ENCODE peak calls at places on chromosomes 6 and 20, in eight cellular contexts. One of them, this sample, is unnamed.

GRCh38 chr20:21719592-21720214 is 14.2 kb downstream of the PAX1 start:
- DNase-seq in body of pancreas: peak
- DNase-seq in heart left ventricle: no peak
- DNase-seq in esophagus muscularis mucosa: peak
- DNase-seq in DND-41: peak
- DNase-seq in uterus: no peak
- DNase-seq in lung: peak
- DNase-seq in cardiac muscle cell: peak
- DNase-seq in this sample: no peak

GRCh38 chr6:128271011-128271410 is 249.4 kb downstream of the PTPRK start:
- DNase-seq in DND-41: no peak
- DNase-seq in uterus: no peak
- DNase-seq in heart left ventricle: no peak
- DNase-seq in lung: no peak
- DNase-seq in cardiac muscle cell: no peak
- DNase-seq in body of pancreas: no peak
- DNase-seq in esophagus muscularis mucosa: no peak
- DNase-seq in this sample: no peak

GRCh38 chr6:118787746-118788419 is 106.1 kb upstream of the ASF1A start:
- DNase-seq in uterus: no peak
- DNase-seq in heart left ventricle: peak
- DNase-seq in cardiac muscle cell: no peak
- DNase-seq in DND-41: peak
- DNase-seq in lung: no peak
- DNase-seq in esophagus muscularis mucosa: no peak
- DNase-seq in body of pancreas: no peak
- DNase-seq in this sample: no peak

GRCh38 chr6:81606965-81607381 is 145.5 kb downstream of the TENT5A start:
- DNase-seq in body of pancreas: no peak
- DNase-seq in esophagus muscularis mucosa: no peak
- DNase-seq in uterus: no peak
- DNase-seq in DND-41: no peak
- DNase-seq in heart left ventricle: no peak
- DNase-seq in cardiac muscle cell: no peak
- DNase-seq in lung: no peak
- DNase-seq in this sample: no peak

GRCh38 chr6:111027219-111027618 is 45.4 kb downstream of the RPF2 start:
- DNase-seq in DND-41: no peak
- DNase-seq in body of pancreas: no peak
- DNase-seq in esophagus muscularis mucosa: peak
- DNase-seq in heart left ventricle: no peak
- DNase-seq in lung: no peak
- DNase-seq in uterus: no peak
- DNase-seq in cardiac muscle cell: no peak
- DNase-seq in this sample: no peak

GRCh38 chr6:14758421-14759043 is 487.3 kb upstream of the JARID2 start:
- DNase-seq in heart left ventricle: no peak
- DNase-seq in DND-41: no peak
- DNase-seq in cardiac muscle cell: no peak
- DNase-seq in uterus: no peak
- DNase-seq in body of pancreas: no peak
- DNase-seq in lung: no peak
- DNase-seq in esophagus muscularis mucosa: no peak
- DNase-seq in this sample: no peak

GRCh38 chr20:25285856-25286798 is 38.2 kb downstream of the PYGB start:
- DNase-seq in cardiac muscle cell: no peak
- DNase-seq in esophagus muscularis mucosa: no peak
- DNase-seq in body of pancreas: peak
- DNase-seq in DND-41: no peak
- DNase-seq in uterus: peak
- DNase-seq in lung: no peak
- DNase-seq in heart left ventricle: peak
- DNase-seq in this sample: peak

GRCh38 chr6:101747711-101748110 is 354.2 kb downstream of the GRIK2 start:
- DNase-seq in body of pancreas: no peak
- DNase-seq in DND-41: no peak
- DNase-seq in cardiac muscle cell: no peak
- DNase-seq in lung: no peak
- DNase-seq in heart left ventricle: no peak
- DNase-seq in esophagus muscularis mucosa: no peak
- DNase-seq in uterus: no peak
- DNase-seq in this sample: no peak

GRCh38 chr6:46932526-46932925 is 10.8 kb upstream of the ADGRF5 start:
- DNase-seq in cardiac muscle cell: no peak
- DNase-seq in lung: no peak
- DNase-seq in esophagus muscularis mucosa: no peak
- DNase-seq in body of pancreas: no peak
- DNase-seq in uterus: no peak
- DNase-seq in heart left ventricle: no peak
- DNase-seq in DND-41: no peak
- DNase-seq in this sample: no peak

GRCh38 chr6:90217621-90218496 is 78.8 kb downstream of the BACH2 start:
- DNase-seq in esophagus muscularis mucosa: peak
- DNase-seq in lung: peak
- DNase-seq in body of pancreas: peak
- DNase-seq in cardiac muscle cell: peak
- DNase-seq in DND-41: peak
- DNase-seq in heart left ventricle: no peak
- DNase-seq in uterus: no peak
- DNase-seq in this sample: no peak
- H3K4me3 ChIP-seq in esophagus muscularis mucosa: peak
- H3K4me3 ChIP-seq in lung: no peak
- H3K4me3 ChIP-seq in body of pancreas: no peak
- H3K4me3 ChIP-seq in cardiac muscle cell: no peak
- H3K4me3 ChIP-seq in DND-41: no peak
- H3K4me3 ChIP-seq in heart left ventricle: peak
- H3K4me3 ChIP-seq in uterus: peak
- H3K4me3 ChIP-seq in this sample: no peak

GRCh38 chr6:3813150-3813780 is 35.9 kb upstream of the FAM50B start:
- DNase-seq in uterus: peak
- DNase-seq in esophagus muscularis mucosa: no peak
- DNase-seq in heart left ventricle: peak
- DNase-seq in cardiac muscle cell: no peak
- DNase-seq in body of pancreas: no peak
- DNase-seq in lung: peak
- DNase-seq in DND-41: no peak
- DNase-seq in this sample: peak
- H3K4me3 ChIP-seq in uterus: no peak
- H3K4me3 ChIP-seq in esophagus muscularis mucosa: no peak
- H3K4me3 ChIP-seq in heart left ventricle: no peak
- H3K4me3 ChIP-seq in cardiac muscle cell: no peak
- H3K4me3 ChIP-seq in body of pancreas: no peak
- H3K4me3 ChIP-seq in lung: no peak
- H3K4me3 ChIP-seq in DND-41: no peak
- H3K4me3 ChIP-seq in this sample: no peak

GRCh38 chr6:16236009-16236501 is 2.3 kb upstream of the GMPR start:
- DNase-seq in DND-41: no peak
- DNase-seq in esophagus muscularis mucosa: no peak
- DNase-seq in lung: no peak
- DNase-seq in uterus: no peak
- DNase-seq in cardiac muscle cell: no peak
- DNase-seq in body of pancreas: no peak
- DNase-seq in heart left ventricle: no peak
- DNase-seq in this sample: no peak
- H3K4me3 ChIP-seq in DND-41: no peak
- H3K4me3 ChIP-seq in esophagus muscularis mucosa: peak
- H3K4me3 ChIP-seq in lung: no peak
- H3K4me3 ChIP-seq in uterus: peak
- H3K4me3 ChIP-seq in cardiac muscle cell: no peak
- H3K4me3 ChIP-seq in body of pancreas: no peak
- H3K4me3 ChIP-seq in heart left ventricle: peak
- H3K4me3 ChIP-seq in this sample: no peak

GRCh38 chr20:47389867-47390347 is 33.4 kb upstream of the ZMYND8 start:
- DNase-seq in lung: no peak
- DNase-seq in uterus: no peak
- DNase-seq in body of pancreas: no peak
- DNase-seq in esophagus muscularis mucosa: no peak
- DNase-seq in DND-41: no peak
- DNase-seq in heart left ventricle: no peak
- DNase-seq in cardiac muscle cell: no peak
- DNase-seq in this sample: no peak

GRCh38 chr20:47392015-47392720 is 35.7 kb upstream of the ZMYND8 start:
- DNase-seq in lung: peak
- DNase-seq in esophagus muscularis mucosa: no peak
- DNase-seq in DND-41: no peak
- DNase-seq in uterus: no peak
- DNase-seq in body of pancreas: no peak
- DNase-seq in heart left ventricle: no peak
- DNase-seq in cardiac muscle cell: no peak
- DNase-seq in this sample: no peak

GRCh38 chr20:47396762-47397476 is 40.4 kb upstream of the ZMYND8 start:
- DNase-seq in DND-41: no peak
- DNase-seq in lung: no peak
- DNase-seq in body of pancreas: peak
- DNase-seq in heart left ventricle: no peak
- DNase-seq in uterus: no peak
- DNase-seq in cardiac muscle cell: no peak
- DNase-seq in esophagus muscularis mucosa: no peak
- DNase-seq in this sample: no peak

GRCh38 chr20:47391276-47392010 is 34.9 kb upstream of the ZMYND8 start:
- DNase-seq in esophagus muscularis mucosa: no peak
- DNase-seq in uterus: no peak
- DNase-seq in DND-41: no peak
- DNase-seq in heart left ventricle: no peak
- DNase-seq in cardiac muscle cell: no peak
- DNase-seq in body of pancreas: no peak
- DNase-seq in lung: no peak
- DNase-seq in this sample: no peak

DNA sequence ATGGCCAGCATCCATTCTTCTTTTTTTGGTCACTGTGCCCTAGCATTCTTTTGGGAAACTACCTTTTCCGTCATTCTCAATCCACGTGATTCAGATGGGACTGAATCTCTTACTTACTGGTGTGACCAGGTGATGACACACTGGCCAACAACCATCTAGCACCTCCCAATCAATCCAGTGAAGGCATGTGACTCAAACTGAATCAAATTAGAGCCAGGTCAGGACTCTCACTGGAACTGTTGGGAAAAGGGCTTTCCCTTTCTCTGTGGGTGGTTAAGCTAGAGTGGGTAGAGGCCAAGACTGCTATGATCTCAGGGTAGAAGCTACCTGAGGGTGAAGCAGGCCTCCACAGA is 36.2 kb upstream of the ZMYND8 start:
- DNase-seq in esophagus muscularis mucosa: no peak
- DNase-seq in body of pancreas: no peak
- DNase-seq in lung: no peak
- DNase-seq in heart left ventricle: no peak
- DNase-seq in cardiac muscle cell: no peak
- DNase-seq in DND-41: no peak
- DNase-seq in uterus: no peak
- DNase-seq in this sample: no peak
- H3K4me3 ChIP-seq in esophagus muscularis mucosa: no peak
- H3K4me3 ChIP-seq in body of pancreas: no peak
- H3K4me3 ChIP-seq in lung: no peak
- H3K4me3 ChIP-seq in heart left ventricle: no peak
- H3K4me3 ChIP-seq in cardiac muscle cell: no peak
- H3K4me3 ChIP-seq in DND-41: no peak
- H3K4me3 ChIP-seq in uterus: no peak
- H3K4me3 ChIP-seq in this sample: no peak

DNA sequence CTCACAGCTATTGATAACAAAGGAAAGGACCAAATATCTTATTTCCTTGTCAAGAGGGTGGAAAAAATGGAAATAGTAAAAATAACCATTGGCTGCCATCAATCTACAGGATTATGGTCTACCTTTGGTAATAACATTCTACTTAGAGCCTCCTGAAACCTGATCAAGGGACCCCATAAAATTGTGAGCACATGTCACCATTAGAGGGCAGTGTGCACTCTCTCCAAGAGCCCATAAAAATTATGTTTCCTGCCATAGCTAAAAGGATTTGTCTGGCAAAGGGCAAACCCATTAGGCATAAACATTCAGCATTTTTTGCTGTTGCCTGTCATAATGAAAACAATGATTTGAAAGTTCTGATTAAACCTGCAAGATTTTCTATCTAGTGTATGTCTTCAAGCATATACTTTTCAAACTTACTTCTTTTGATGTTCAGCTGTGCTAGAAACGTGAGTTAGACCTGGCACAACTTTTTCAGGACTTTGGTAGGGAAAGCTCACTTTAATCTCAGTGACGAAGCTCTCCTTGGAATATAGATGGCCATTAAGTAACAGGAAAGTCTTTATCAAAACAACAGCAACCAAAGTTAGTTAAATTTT is 120.7 kb upstream of the ZFP64 start:
- DNase-seq in esophagus muscularis mucosa: no peak
- DNase-seq in uterus: peak
- DNase-seq in DND-41: peak
- DNase-seq in lung: peak
- DNase-seq in body of pancreas: peak
- DNase-seq in cardiac muscle cell: peak
- DNase-seq in heart left ventricle: peak
- DNase-seq in this sample: no peak
- H3K4me3 ChIP-seq in esophagus muscularis mucosa: no peak
- H3K4me3 ChIP-seq in uterus: no peak
- H3K4me3 ChIP-seq in DND-41: no peak
- H3K4me3 ChIP-seq in lung: no peak
- H3K4me3 ChIP-seq in body of pancreas: no peak
- H3K4me3 ChIP-seq in cardiac muscle cell: no peak
- H3K4me3 ChIP-seq in heart left ventricle: no peak
- H3K4me3 ChIP-seq in this sample: no peak

DNA sequence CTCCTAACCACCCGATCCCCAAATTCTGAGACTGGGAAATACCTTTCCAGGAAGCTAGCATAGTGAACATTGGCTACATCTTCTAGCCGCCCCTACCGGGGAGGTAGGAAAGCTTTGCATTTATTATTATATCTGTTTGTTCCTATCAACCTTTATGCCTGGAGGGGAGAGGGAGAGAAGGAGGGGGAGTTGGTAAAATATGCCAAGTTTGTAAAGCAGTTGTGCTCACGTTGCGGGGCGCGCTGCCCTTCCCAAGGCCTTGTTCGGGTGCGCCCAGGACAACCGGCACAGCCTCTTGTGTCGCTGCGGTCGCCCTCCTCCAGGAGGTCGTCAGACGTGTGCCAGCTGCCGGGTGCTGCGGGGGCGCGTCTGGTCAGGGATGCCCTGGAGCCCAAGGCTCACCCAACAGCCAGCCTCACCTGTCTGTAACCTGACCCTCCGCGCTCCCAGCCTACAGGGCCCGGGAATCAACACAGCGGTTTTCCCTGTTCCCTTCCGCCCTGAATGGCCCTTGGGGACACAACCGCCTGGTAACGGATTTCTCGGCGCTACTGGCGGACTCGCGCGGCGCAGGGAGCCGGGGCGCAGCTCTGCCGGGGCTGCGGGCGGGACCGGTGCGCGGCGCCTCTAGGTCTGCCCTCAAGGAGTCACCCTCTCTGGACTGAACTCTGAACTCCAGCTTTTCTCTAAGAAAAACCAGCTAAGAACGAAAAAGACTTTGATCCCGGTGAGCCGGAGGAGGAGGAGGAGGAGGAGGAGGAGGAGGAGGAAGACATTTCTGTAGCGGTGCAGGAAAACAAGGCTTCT is 1.1 kb upstream of the OVOL2 start:
- DNase-seq in heart left ventricle: no peak
- DNase-seq in body of pancreas: peak
- DNase-seq in lung: peak
- DNase-seq in uterus: no peak
- DNase-seq in esophagus muscularis mucosa: no peak
- DNase-seq in cardiac muscle cell: peak
- DNase-seq in DND-41: no peak
- DNase-seq in this sample: no peak
- H3K4me3 ChIP-seq in heart left ventricle: peak
- H3K4me3 ChIP-seq in body of pancreas: peak
- H3K4me3 ChIP-seq in lung: no peak
- H3K4me3 ChIP-seq in uterus: no peak
- H3K4me3 ChIP-seq in esophagus muscularis mucosa: no peak
- H3K4me3 ChIP-seq in cardiac muscle cell: peak
- H3K4me3 ChIP-seq in DND-41: no peak
- H3K4me3 ChIP-seq in this sample: no peak

This sample was measured in aorta.